ENCODE peak calls at places on chromosomes 16 and 17, in four cellular contexts. T is NCI-H1092 treated with DMSO at 0.1 percent for 48 hours; F is stimulated activated CD8-positive, alpha-beta memory T cell treated with anti-CD3 and anti-CD28 coated beads, Interleukin-4, amount 100 ng/mL, for 4 hours; L is upper lobe of right lung. I is an unnamed sample.

GRCh38 chr16:11635127-11635652 is 33.1 kb upstream of the SNN start:
- DNase-seq in T (no peak), F (no peak), L (no peak), I (no peak)

GRCh38 chr16:79213214-79213613 is 387.3 kb downstream of the MAF start:
- DNase-seq in T (no peak), F (no peak), L (no peak), I (no peak)

GRCh38 chr16:69069504-69069903 is 35.9 kb upstream of the HAS3 start:
- DNase-seq in T (no peak), F (no peak), L (no peak), I (no peak)

GRCh38 chr17:2996208-2996855 is 67.1 kb downstream of the OR1D5 start:
- DNase-seq in T (no peak), F (no peak), L (peak; percentile 46), I (no peak)

GRCh38 chr17:10102817-10103216 is 95.6 kb downstream of the GAS7 start:
- DNase-seq in T (no peak), F (no peak), L (no peak), I (no peak)

GRCh38 chr16:56301391-56301850 is 110.1 kb downstream of the GNAO1 start:
- DNase-seq in T (no peak), F (no peak), L (no peak), I (no peak)

GRCh38 chr16:67407788-67408452 is 8.4 kb downstream of the ZDHHC1 start:
- DNase-seq in T (no peak), F (no peak), L (no peak), I (no peak)

GRCh38 chr16:49466881-49467280 is 93.3 kb downstream of the C16orf78 start:
- DNase-seq in T (no peak), F (no peak), L (no peak), I (no peak)

GRCh38 chr17:60395508-60396065 is 3.7 kb upstream of the USP32 start:
- DNase-seq in T (no peak), F (no peak), L (no peak), I (no peak)

GRCh38 chr17:57667461-57667923 is 77.6 kb downstream of the CCDC182 start:
- DNase-seq in T (no peak), F (no peak), L (peak; percentile 47), I (no peak)

GRCh38 chr17:77602062-77602746 is 356.3 kb upstream of the TNRC6C start:
- DNase-seq in T (no peak), F (no peak), L (peak; percentile 55), I (no peak)

GRCh38 chr17:2028737-2029136 is 1.2 kb upstream of the DPH1 start:
- DNase-seq in T (no peak), F (no peak), L (no peak), I (no peak)

GRCh38 chr17:76492250-76492988 is 8.8 kb downstream of the RHBDF2 start:
- DNase-seq in T (no peak), F (no peak), L (no peak), I (peak; percentile 48)

GRCh38 chr17:59357929-59358328 is 26.5 kb downstream of the YPEL2 start:
- DNase-seq in T (no peak), F (no peak), L (no peak), I (no peak)

I was measured in GM12864.